ENCODE peak calls at places on chromosome 15, in ten cellular contexts. A is mucosa of gallbladder; Y is activated CD8-positive, alpha-beta memory T cell treated with anti-CD3 and anti-CD28 coated beads for 48 hours; V is stimulated activated CD4-positive, alpha-beta T cell treated with anti-CD3 and anti-CD28 coated beads, Interleukin-2, amount 100 ng/mL, for 48 hours; B is aorta; E is activated CD4-positive, alpha-beta T cell treated with anti-CD3 and anti-CD28 coated beads for 36 hours; C is B cell; G is stimulated activated CD8-positive, alpha-beta memory T cell treated with anti-CD3 and anti-CD28 coated beads, Interleukin-7, amount 100 ng/mL, for 4 hours; X is stomach; F is activated CD4-positive, CD25-positive, alpha-beta regulatory T cell. R is an unnamed sample.

GRCh38 chr15:39680868-39681267 is 100.0 kb downstream of the THBS1 start:
- DNase-seq in V (no peak), F (no peak), X (no peak), B (no peak), G (no peak), Y (no peak), E (no peak), C (no peak), A (no peak), R (no peak)

GRCh38 chr15:79523266-79523665 is 91.1 kb downstream of the MINAR1 start:
- DNase-seq in Y (no peak), B (no peak), A (no peak), V (no peak), G (no peak), F (no peak), X (no peak), C (no peak), E (no peak), R (no peak)

GRCh38 chr15:70099966-70100494 is 2.3 kb upstream of the TLE3 start:
- DNase-seq in X (no peak), V (no peak), G (no peak), B (no peak), F (no peak), A (no peak), C (no peak), Y (no peak), E (peak), R (no peak)

GRCh38 chr15:84643838-84644237 is 10.2 kb downstream of the WDR73 start:
- DNase-seq in X (no peak), F (no peak), A (no peak), B (no peak), Y (no peak), G (no peak), C (no peak), E (no peak), V (no peak), R (no peak)

GRCh38 chr15:38474155-38474757 is 20.3 kb downstream of the FAM98B start:
- DNase-seq in A (peak), Y (no peak), V (no peak), E (peak), G (peak), F (no peak), C (peak), X (no peak), B (no peak), R (no peak)

GRCh38 chr15:79035111-79035601 is 55.4 kb downstream of the RASGRF1 start:
- DNase-seq in G (no peak), C (no peak), Y (no peak), E (no peak), B (no peak), F (no peak), A (no peak), V (no peak), X (no peak), R (no peak)

GRCh38 chr15:41407341-41407740 is 5.0 kb upstream of the NDUFAF1 start:
- DNase-seq in E (no peak), V (no peak), B (no peak), C (no peak), F (no peak), A (no peak), X (no peak), Y (no peak), G (no peak), R (no peak)

GRCh38 chr15:70483513-70483912 is 279.8 kb downstream of the UACA start:
- DNase-seq in E (no peak), B (no peak), X (no peak), G (no peak), C (no peak), A (no peak), Y (no peak), F (no peak), V (no peak), R (no peak)

GRCh38 chr15:77604973-77605372 is 27.7 kb downstream of the LINGO1 start:
- DNase-seq in B (no peak), A (no peak), F (no peak), V (no peak), X (no peak), C (no peak), G (no peak), E (no peak), Y (no peak), R (no peak)

GRCh38 chr15:44738340-44738984 is 2.1 kb downstream of the TRIM69 start:
- DNase-seq in Y (no peak), A (no peak), E (no peak), X (no peak), F (no peak), V (no peak), C (no peak), B (no peak), G (no peak), R (no peak)

GRCh38 chr15:31081568-31082250 is 19.8 kb downstream of the TRPM1 start:
- DNase-seq in E (no peak), G (no peak), X (peak), B (no peak), Y (no peak), C (no peak), F (no peak), V (no peak), A (peak), R (no peak)

GRCh38 chr15:39362832-39363561 is 217.9 kb upstream of the THBS1 start:
- DNase-seq in V (no peak), G (no peak), X (no peak), B (no peak), Y (no peak), E (no peak), F (no peak), C (no peak), A (no peak), R (no peak)